ENCODE peak calls at places on chromosomes 12 and 14, in nine cellular contexts. F, Z, V, A, W, N, B, S and R are unnamed samples.

GRCh38 chr12:15322164-15323054 is at the start of gene PTPRO:
- DNase-seq in F (peak), Z (no peak), V (no peak), A (no peak), W (no peak), N (no peak), B (no peak), S (no peak), R (no peak)

GRCh38 chr14:76497550-76498484 is 121.9 kb downstream of the ESRRB start:
- DNase-seq in F (no peak), Z (no peak), V (no peak), A (no peak), W (no peak), N (no peak), B (no peak), S (no peak), R (no peak)

GRCh38 chr12:15278816-15279658 is 43.3 kb upstream of the PTPRO start:
- DNase-seq in F (peak), Z (no peak), V (peak), A (no peak), W (peak), N (peak), B (peak), S (peak), R (no peak)

GRCh38 chr12:94039914-94040313 is 108.5 kb upstream of the PLXNC1 start:
- DNase-seq in F (no peak), Z (no peak), V (no peak), A (no peak), W (peak), N (peak), B (no peak), S (no peak), R (no peak)

GRCh38 chr12:101097829-101098580 is 112.0 kb downstream of the SLC5A8 start:
- DNase-seq in F (no peak), Z (no peak), V (no peak), A (no peak), W (no peak), N (no peak), B (no peak), S (no peak), R (no peak)

GRCh38 chr14:23187925-23188324 is 4.5 kb upstream of the SLC7A8 start:
- DNase-seq in F (no peak), Z (no peak), V (no peak), A (no peak), W (no peak), N (no peak), B (no peak), S (no peak), R (no peak)

GRCh38 chr12:23503544-23503943 is 445.9 kb downstream of the SOX5 start:
- DNase-seq in F (no peak), Z (no peak), V (no peak), A (no peak), W (no peak), N (no peak), B (no peak), S (no peak), R (no peak)

GRCh38 chr12:121805800-121806555 is 2.2 kb downstream of the SETD1B start:
- DNase-seq in F (no peak), Z (no peak), V (no peak), A (no peak), W (no peak), N (no peak), B (no peak), S (no peak), R (peak)

GRCh38 chr12:111991946-111992345 is 21.0 kb downstream of the TMEM116 start:
- DNase-seq in F (no peak), Z (no peak), V (no peak), A (no peak), W (no peak), N (no peak), B (no peak), S (no peak), R (no peak)

GRCh38 chr12:71840226-71840847 is 778 bp downstream of the TBC1D15 start:
- DNase-seq in F (peak), Z (no peak), V (peak), A (no peak), W (peak), N (peak), B (peak), S (no peak), R (no peak)